ENCODE peak calls at places on chromosomes 5 and 9, in six cellular contexts. I is NCI-H2029 treated with DMSO at 0.1 percent for 48 hours, D is brain microvascular endothelial cell, U is occipital lobe, M is Peyer's patch, T is AG08396. E is an unnamed sample.
A peak's percentile ranks its signal among the peaks of the same experiment; 100 is the strongest.

GRCh38 chr5:96408276-96408777 is 24.7 kb downstream of the PCSK1 start:
- DNase-seq in I (no peak), D (peak; percentile 84), U (no peak), M (no peak), T (no peak), E (peak; percentile 46)

GRCh38 chr9:684055-684949 is 157.2 kb upstream of the DMRT1 start:
- DNase-seq in I (no peak), D (peak; percentile 33), U (no peak), M (no peak), T (peak; percentile 31), E (peak; percentile 62)

GRCh38 chr5:169395136-169395535 is 94.2 kb upstream of the SLIT3 start:
- DNase-seq in I (no peak), D (no peak), U (no peak), M (no peak), T (no peak), E (no peak)

GRCh38 chr5:126777257-126777973 is 479 bp downstream of the LMNB1 start:
- DNase-seq in I (no peak), D (peak; percentile 51), U (peak; percentile 42), M (peak; percentile 81), T (peak; percentile 61), E (peak; percentile 26)

GRCh38 chr5:65121880-65122436 is 353.2 kb downstream of the CWC27 start:
- DNase-seq in I (no peak), D (peak; percentile 89), U (no peak), M (no peak), T (no peak), E (peak; percentile 26)

GRCh38 chr5:5105531-5105930 is 34.6 kb upstream of the ADAMTS16 start:
- DNase-seq in I (peak; percentile 4), D (no peak), U (no peak), M (no peak), T (no peak), E (no peak)

GRCh38 chr9:7123743-7124142 is 366.0 kb downstream of the KDM4C start:
- DNase-seq in I (no peak), D (no peak), U (no peak), M (no peak), T (no peak), E (no peak)

GRCh38 chr5:157740211-157740610 is 3.3 kb upstream of the LSM11 start:
- DNase-seq in I (no peak), D (no peak), U (no peak), M (no peak), T (peak; percentile 28), E (no peak)

GRCh38 chr9:85377751-85378289 is 363.9 kb downstream of the AGTPBP1 start:
- DNase-seq in I (no peak), D (no peak), U (no peak), M (no peak), T (no peak), E (no peak)

GRCh38 chr5:148443998-148444397 is 60.2 kb downstream of the FBXO38 start:
- DNase-seq in I (peak; percentile 54), D (peak; percentile 70), U (peak; percentile 13), M (peak; percentile 65), T (peak; percentile 47), E (peak; percentile 73)

GRCh38 chr5:102294996-102295395 is 1.1 kb downstream of the SLCO4C1 start:
- DNase-seq in I (no peak), D (no peak), U (no peak), M (no peak), T (no peak), E (no peak)

GRCh38 chr5:29896651-29897050 is 1296.8 kb upstream of the CDH6 start:
- DNase-seq in I (no peak), D (no peak), U (no peak), M (no peak), T (no peak), E (no peak)

GRCh38 chr5:139968547-139969261 is 74.4 kb downstream of the NRG2 start:
- DNase-seq in I (peak; percentile 57), D (peak; percentile 75), U (peak; percentile 67), M (peak; percentile 94), T (peak; percentile 80), E (peak; percentile 85)

E was measured in AG08395.